ENCODE peak calls at places on chromosomes 11 and 22, in five cellular contexts. A is suprapubic skin, O is A549, K is stomach, T is K562. L is an unnamed sample.

GRCh38 chr22:29635734-29636357 is 32.4 kb downstream of the NF2 start:
- DNase-seq in A (no peak), O (peak; percentile 62), K (no peak), T (peak; percentile 41), L (no peak)

GRCh38 chr11:2554338-2555240 is 109.8 kb downstream of the KCNQ1 start:
- DNase-seq in A (peak; percentile 21), O (no peak), K (no peak), T (no peak), L (no peak)

GRCh38 chr22:46055851-46056168 is 78.8 kb upstream of the WNT7B start:
- DNase-seq in A (no peak), O (no peak), K (no peak), T (no peak), L (no peak)

GRCh38 chr11:47406896-47407745 is 1.3 kb upstream of the SLC39A13 start:
- DNase-seq in A (peak; percentile 65), O (no peak), K (no peak), T (peak; percentile 37), L (no peak)

GRCh38 chr11:113114452-113115027 is 153.3 kb downstream of the NCAM1 start:
- DNase-seq in A (no peak), O (peak; percentile 33), K (peak; percentile 80), T (peak; percentile 21), L (peak; percentile 49)

GRCh38 chr11:57308426-57309060 is 16.2 kb downstream of the TNKS1BP1 start:
- DNase-seq in A (peak; percentile 69), O (no peak), K (no peak), T (no peak), L (no peak)

GRCh38 chr11:67022341-67022933 is 497 bp upstream of the SYT12 start:
- DNase-seq in A (no peak), O (peak; percentile 45), K (peak; percentile 32), T (no peak), L (peak; percentile 31)

GRCh38 chr11:85182437-85183109 is 444.6 kb downstream of the DLG2 start:
- DNase-seq in A (no peak), O (peak; percentile 57), K (no peak), T (no peak), L (no peak)

GRCh38 chr11:101030015-101030414 is 99.6 kb downstream of the PGR start:
- DNase-seq in A (no peak), O (no peak), K (no peak), T (no peak), L (no peak)

GRCh38 chr11:64916040-64916847 is 765 bp downstream of the ATG2A start:
- DNase-seq in A (peak; percentile 87), O (peak; percentile 76), K (peak; percentile 52), T (peak; percentile 80), L (peak; percentile 71)

DNA sequence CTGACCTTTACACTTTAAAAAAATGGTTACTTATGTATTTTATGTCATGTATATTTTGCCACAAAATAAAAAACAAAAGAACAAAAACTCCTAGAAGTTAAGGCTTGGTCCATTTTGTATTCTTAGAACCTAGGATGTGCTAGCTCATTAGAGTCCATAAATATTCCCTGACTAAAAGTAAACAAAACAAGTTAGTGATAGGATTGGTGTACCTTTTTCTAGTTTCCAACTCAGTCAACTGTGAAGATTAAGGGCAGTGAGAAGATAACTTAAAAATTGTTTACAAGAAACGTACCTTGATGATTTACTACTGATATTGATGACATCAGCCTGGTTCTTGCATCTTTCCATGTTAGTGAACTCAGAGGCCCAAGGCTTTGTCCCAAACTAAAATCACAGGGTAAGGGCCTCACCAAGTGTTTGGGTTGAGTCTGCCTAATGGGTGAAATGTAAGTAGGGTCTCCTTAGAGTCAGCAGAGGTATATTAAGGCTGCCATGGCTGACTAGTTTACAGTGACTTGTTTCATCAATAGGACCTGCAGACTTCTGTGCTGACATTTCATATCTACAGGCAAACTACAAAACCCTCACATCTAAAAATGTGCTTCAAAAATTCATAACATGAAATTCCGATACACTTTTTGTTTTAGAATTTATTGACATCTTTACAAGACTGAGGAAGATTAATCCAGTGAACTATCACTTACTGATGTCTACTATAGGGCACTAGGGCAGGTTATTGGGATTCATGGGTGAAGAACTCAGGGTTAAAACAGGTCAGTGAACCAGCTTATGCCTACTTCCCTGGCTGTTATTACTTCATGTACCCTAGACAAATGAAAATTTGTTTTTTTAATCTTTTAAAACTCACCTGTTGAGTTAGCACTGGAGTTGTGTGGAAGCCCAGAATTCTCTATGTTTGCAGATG is 4.4 kb downstream of the TMEM123 start:
- DNase-seq in A (no peak), O (no peak), K (no peak), T (no peak), L (no peak)
- H3K4me3 ChIP-seq in A (no peak overlapping the region), O (no peak overlapping the region), K (no peak overlapping the region), T (no peak overlapping the region), L (no peak overlapping the region)

GRCh38 chr11:62402994-62403393 is 15.8 kb upstream of the SCGB1A1 start:
- DNase-seq in A (no peak), O (no peak), K (no peak), T (no peak), L (no peak)

GRCh38 chr11:62401356-62401755 is 17.5 kb upstream of the SCGB1A1 start:
- DNase-seq in A (peak; percentile 52), O (no peak), K (no peak), T (no peak), L (peak; percentile 48)

GRCh38 chr11:62401781-62402180 is 17.1 kb upstream of the SCGB1A1 start:
- DNase-seq in A (peak; percentile 49), O (no peak), K (no peak), T (no peak), L (no peak)

GRCh38 chr11:62400760-62401159 is 18.1 kb upstream of the SCGB1A1 start:
- DNase-seq in A (peak; percentile 91), O (no peak), K (peak; percentile 54), T (peak; percentile 34), L (peak; percentile 87)

GRCh38 chr11:62402226-62402625 is 16.6 kb upstream of the SCGB1A1 start:
- DNase-seq in A (peak; percentile 81), O (no peak), K (peak; percentile 29), T (no peak), L (peak; percentile 85)
- H3K4me1 ChIP-seq in A (peaks cover 66% of the 10 kb centered on the region), O (peaks cover 22% of the 10 kb centered on the region), K (peaks cover 46% of the 10 kb centered on the region), T (peaks cover 32% of the 10 kb centered on the region), L (peaks cover 43% of the 10 kb centered on the region)

DNA sequence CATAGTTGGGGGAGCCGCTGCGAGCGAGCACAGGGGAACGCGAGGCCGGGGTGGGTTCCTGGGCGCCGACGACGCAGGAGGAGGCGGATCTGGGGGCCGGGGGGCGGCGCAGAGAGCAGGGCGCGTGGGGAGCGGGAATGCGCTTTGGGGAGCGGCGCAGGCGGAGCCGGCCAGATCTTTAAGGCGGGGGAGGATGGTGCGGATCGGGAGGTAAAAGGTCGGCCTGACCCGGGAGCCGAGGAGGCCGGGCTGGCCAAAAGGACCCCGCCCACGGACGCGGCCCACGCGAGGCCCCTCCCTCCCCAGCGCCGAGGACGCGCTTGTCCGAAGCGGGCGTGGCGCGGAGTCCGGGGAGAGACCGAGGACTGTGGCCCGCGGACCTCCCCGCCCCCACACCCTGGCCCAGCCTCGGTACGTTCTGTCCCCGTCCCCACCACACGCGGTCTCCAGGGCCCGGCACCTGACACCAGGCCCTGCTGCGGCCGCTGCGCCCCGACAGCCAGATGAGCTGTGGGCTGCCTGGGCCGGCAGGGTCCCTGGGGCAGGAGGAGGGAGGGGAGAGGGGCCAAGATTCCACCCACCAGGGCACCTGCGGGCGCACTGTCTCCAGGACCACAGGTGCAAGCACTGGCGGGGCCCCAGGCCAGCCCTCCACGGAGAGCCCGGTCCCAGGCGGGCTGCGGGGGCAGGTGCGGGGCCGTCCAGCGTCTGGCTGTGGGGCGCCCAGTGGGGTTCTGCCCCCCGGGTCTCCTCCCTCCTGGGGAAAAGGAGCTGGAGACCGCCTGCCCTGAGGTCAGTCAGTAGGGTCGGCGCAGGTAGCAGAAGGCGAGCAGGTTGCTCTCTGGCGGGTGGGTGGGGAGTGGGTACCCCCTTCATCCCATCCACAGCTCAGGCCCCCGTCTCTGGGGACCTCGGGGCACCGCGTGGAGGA is 10.9 kb downstream of the PIM3 start:
- DNase-seq in A (peak; percentile 89), O (peak; percentile 84), K (peak; percentile 93), T (peak; percentile 87), L (peak; percentile 92)
- TF ChIP-seq EP300 in A (no peak), O (no peak), K (no peak), T (no peak), L (no peak)

DNA sequence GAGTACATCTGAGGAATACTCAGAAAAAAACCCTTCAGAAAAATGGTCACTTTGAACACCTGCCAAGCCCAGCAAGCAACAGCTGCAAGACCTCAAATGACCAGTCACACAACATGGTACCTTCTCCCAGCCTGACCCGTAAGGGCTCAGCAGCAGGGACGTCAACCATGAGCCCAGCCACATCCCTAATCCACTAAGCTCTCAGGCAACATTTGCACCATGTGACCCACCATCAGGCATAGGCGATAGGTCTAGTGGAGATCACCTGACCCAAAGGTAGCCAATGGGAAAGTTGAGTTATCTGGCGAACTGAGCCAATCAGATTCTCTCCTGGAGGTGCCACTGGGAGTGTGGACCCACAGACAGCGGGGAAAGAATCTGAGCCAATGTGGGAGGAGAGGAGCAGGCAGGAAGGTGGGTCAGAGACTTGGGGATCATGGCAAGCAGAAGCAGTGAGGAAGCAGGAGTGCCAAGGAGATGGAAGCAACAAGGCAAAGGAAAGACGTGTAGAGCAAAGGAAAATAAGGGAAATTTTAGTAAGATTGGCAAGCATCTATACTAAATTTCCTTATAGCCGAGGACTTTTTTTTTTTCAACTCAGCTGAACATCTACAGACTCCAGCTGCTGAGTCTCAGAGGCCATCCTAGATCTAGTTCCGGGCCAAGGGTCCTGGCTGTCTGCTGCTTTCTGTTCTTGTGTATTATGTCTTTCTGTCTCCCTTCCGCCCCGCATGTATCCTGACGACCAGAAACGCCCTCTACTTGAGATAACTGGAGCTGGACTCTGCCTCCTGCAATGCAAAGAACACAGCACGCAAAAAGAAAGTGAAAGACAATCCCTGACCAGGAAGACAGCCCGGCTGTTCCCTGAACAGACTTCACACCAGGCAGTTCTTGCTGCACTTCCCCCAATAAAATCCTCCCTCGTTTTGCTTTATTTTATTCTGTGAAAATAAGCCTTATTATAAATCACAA is 11.0 kb upstream of the PLAAT2 start:
- DNase-seq in A (no peak), O (peak; percentile 59), K (peak; percentile 70), T (peak; percentile 90), L (peak; percentile 59)
- H3K4me3 ChIP-seq in A (peak overlapping the region; percentile 25), O (no peak overlapping the region), K (peak overlapping the region; percentile 20), T (peak overlapping the region; percentile 7), L (peak overlapping the region; percentile 26)

GRCh38 chr11:61974766-61975631 is 7.6 kb upstream of the FTH1 start:
- DNase-seq in A (no peak), O (peak; percentile 39), K (peak; percentile 80), T (no peak), L (no peak)

GRCh38 chr11:61972796-61973602 is 5.6 kb upstream of the FTH1 start:
- DNase-seq in A (peak; percentile 77), O (peak; percentile 79), K (no peak), T (no peak), L (peak; percentile 46)

GRCh38 chr11:61972112-61972795 is 4.8 kb upstream of the FTH1 start:
- DNase-seq in A (no peak), O (no peak), K (no peak), T (no peak), L (no peak)

GRCh38 chr11:61975638-61976419 is 8.4 kb upstream of the FTH1 start:
- DNase-seq in A (no peak), O (no peak), K (no peak), T (no peak), L (no peak)

GRCh38 chr11:61973603-61974162 is 6.2 kb upstream of the FTH1 start:
- DNase-seq in A (no peak), O (no peak), K (no peak), T (no peak), L (peak; percentile 34)
- H3K4me1 ChIP-seq in A (peaks cover 85% of the 10 kb centered on the region), O (peaks cover 91% of the 10 kb centered on the region), K (peaks cover 90% of the 10 kb centered on the region), T (peaks cover 42% of the 10 kb centered on the region), L (peaks cover 29% of the 10 kb centered on the region)